ENCODE peak calls at places on chromosomes 3 and 15, in eight cellular contexts. One of them, this sample, is unnamed.

GRCh38 chr3:170603770-170604510 is 18.1 kb upstream of the SLC7A14 start:
- DNase-seq in fibroblast of mammary gland: no peak
- DNase-seq in uterus: no peak
- DNase-seq in heart left ventricle: no peak
- DNase-seq in hepatocyte: no peak
- DNase-seq in AG09309: no peak
- DNase-seq in choroid plexus epithelial cell: peak; percentile 34
- DNase-seq in AG04450: no peak
- DNase-seq in this sample: peak; percentile 5

GRCh38 chr15:68229386-68230156 is at the start of gene CLN6:
- DNase-seq in fibroblast of mammary gland: peak; percentile 74
- DNase-seq in heart left ventricle: peak; percentile 91
- DNase-seq in uterus: peak; percentile 80
- DNase-seq in hepatocyte: peak; percentile 93
- DNase-seq in AG04450: peak; percentile 27
- DNase-seq in AG09309: peak; percentile 32
- DNase-seq in choroid plexus epithelial cell: peak; percentile 86
- DNase-seq in this sample: peak; percentile 94

GRCh38 chr3:72341943-72342342 is 506.3 kb downstream of the SHQ1 start:
- DNase-seq in AG04450: no peak
- DNase-seq in uterus: peak; percentile 45
- DNase-seq in fibroblast of mammary gland: no peak
- DNase-seq in choroid plexus epithelial cell: no peak
- DNase-seq in hepatocyte: no peak
- DNase-seq in AG09309: no peak
- DNase-seq in heart left ventricle: no peak
- DNase-seq in this sample: peak; percentile 11

GRCh38 chr3:103077910-103078309 is 643.1 kb downstream of the ZPLD1 start:
- DNase-seq in hepatocyte: no peak
- DNase-seq in heart left ventricle: no peak
- DNase-seq in AG09309: no peak
- DNase-seq in AG04450: no peak
- DNase-seq in uterus: no peak
- DNase-seq in choroid plexus epithelial cell: no peak
- DNase-seq in fibroblast of mammary gland: no peak
- DNase-seq in this sample: no peak

GRCh38 chr3:129576514-129577345 is 29.7 kb downstream of the PLXND1 start:
- DNase-seq in heart left ventricle: peak; percentile 79
- DNase-seq in AG09309: no peak
- DNase-seq in hepatocyte: no peak
- DNase-seq in fibroblast of mammary gland: no peak
- DNase-seq in choroid plexus epithelial cell: no peak
- DNase-seq in AG04450: no peak
- DNase-seq in uterus: no peak
- DNase-seq in this sample: no peak

GRCh38 chr3:10912784-10913183 is 79.8 kb upstream of the SLC6A1 start:
- DNase-seq in heart left ventricle: no peak
- DNase-seq in uterus: no peak
- DNase-seq in hepatocyte: no peak
- DNase-seq in choroid plexus epithelial cell: no peak
- DNase-seq in AG04450: no peak
- DNase-seq in AG09309: no peak
- DNase-seq in fibroblast of mammary gland: no peak
- DNase-seq in this sample: no peak

GRCh38 chr15:66364944-66365343 is 8.5 kb upstream of the TIPIN start:
- DNase-seq in fibroblast of mammary gland: no peak
- DNase-seq in hepatocyte: no peak
- DNase-seq in heart left ventricle: no peak
- DNase-seq in choroid plexus epithelial cell: no peak
- DNase-seq in AG09309: no peak
- DNase-seq in uterus: no peak
- DNase-seq in AG04450: no peak
- DNase-seq in this sample: no peak

GRCh38 chr3:143601738-143602480 is 246.4 kb downstream of the SLC9A9 start:
- DNase-seq in AG09309: no peak
- DNase-seq in fibroblast of mammary gland: peak; percentile 82
- DNase-seq in uterus: no peak
- DNase-seq in choroid plexus epithelial cell: peak; percentile 99
- DNase-seq in AG04450: no peak
- DNase-seq in heart left ventricle: no peak
- DNase-seq in hepatocyte: no peak
- DNase-seq in this sample: peak; percentile 28

GRCh38 chr3:111531446-111531845 is 10.6 kb upstream of the CD96 start:
- DNase-seq in uterus: no peak
- DNase-seq in fibroblast of mammary gland: peak; percentile 54
- DNase-seq in heart left ventricle: no peak
- DNase-seq in AG09309: no peak
- DNase-seq in AG04450: no peak
- DNase-seq in hepatocyte: no peak
- DNase-seq in choroid plexus epithelial cell: no peak
- DNase-seq in this sample: peak; percentile 45

GRCh38 chr15:47997170-47997569 is 123.6 kb upstream of the SLC24A5 start:
- DNase-seq in choroid plexus epithelial cell: no peak
- DNase-seq in uterus: no peak
- DNase-seq in AG09309: no peak
- DNase-seq in hepatocyte: no peak
- DNase-seq in fibroblast of mammary gland: no peak
- DNase-seq in heart left ventricle: no peak
- DNase-seq in AG04450: no peak
- DNase-seq in this sample: no peak

GRCh38 chr3:29057326-29057725 is 223.5 kb upstream of the RBMS3 start:
- DNase-seq in choroid plexus epithelial cell: peak; percentile 76
- DNase-seq in uterus: no peak
- DNase-seq in hepatocyte: no peak
- DNase-seq in AG04450: peak; percentile 39
- DNase-seq in AG09309: peak; percentile 65
- DNase-seq in heart left ventricle: no peak
- DNase-seq in fibroblast of mammary gland: peak; percentile 67
- DNase-seq in this sample: peak; percentile 71

GRCh38 chr3:173411288-173412064 is 13.9 kb downstream of the NLGN1 start:
- DNase-seq in AG09309: no peak
- DNase-seq in fibroblast of mammary gland: peak; percentile 57
- DNase-seq in AG04450: no peak
- DNase-seq in uterus: no peak
- DNase-seq in hepatocyte: peak; percentile 60
- DNase-seq in heart left ventricle: no peak
- DNase-seq in choroid plexus epithelial cell: peak; percentile 60
- DNase-seq in this sample: peak; percentile 61

GRCh38 chr15:71434774-71435173 is 319.5 kb downstream of the THSD4 start:
- DNase-seq in AG04450: no peak
- DNase-seq in uterus: no peak
- DNase-seq in fibroblast of mammary gland: peak; percentile 12
- DNase-seq in heart left ventricle: no peak
- DNase-seq in choroid plexus epithelial cell: no peak
- DNase-seq in AG09309: no peak
- DNase-seq in hepatocyte: no peak
- DNase-seq in this sample: no peak

GRCh38 chr15:62389887-62390792 is 225.1 kb upstream of the C2CD4B start:
- DNase-seq in choroid plexus epithelial cell: peak; percentile 79
- DNase-seq in hepatocyte: peak; percentile 92
- DNase-seq in fibroblast of mammary gland: peak; percentile 73
- DNase-seq in uterus: peak; percentile 71
- DNase-seq in AG04450: no peak
- DNase-seq in heart left ventricle: peak; percentile 86
- DNase-seq in AG09309: no peak
- DNase-seq in this sample: peak; percentile 93

GRCh38 chr3:65996605-65997004 is 42.1 kb downstream of the MAGI1 start:
- DNase-seq in fibroblast of mammary gland: no peak
- DNase-seq in AG09309: no peak
- DNase-seq in uterus: no peak
- DNase-seq in heart left ventricle: no peak
- DNase-seq in choroid plexus epithelial cell: peak; percentile 56
- DNase-seq in AG04450: no peak
- DNase-seq in hepatocyte: peak; percentile 53
- DNase-seq in this sample: no peak

GRCh38 chr3:127124135-127124534 is 68.8 kb upstream of the PRR23E start:
- DNase-seq in choroid plexus epithelial cell: peak; percentile 23
- DNase-seq in hepatocyte: no peak
- DNase-seq in AG09309: no peak
- DNase-seq in fibroblast of mammary gland: peak; percentile 12
- DNase-seq in uterus: no peak
- DNase-seq in AG04450: no peak
- DNase-seq in heart left ventricle: no peak
- DNase-seq in this sample: peak; percentile 37
- TF ChIP-seq CTCF in choroid plexus epithelial cell: peak; percentile 22
- TF ChIP-seq CTCF in hepatocyte: no peak
- TF ChIP-seq CTCF in AG09309: no peak
- TF ChIP-seq CTCF in fibroblast of mammary gland: peak; percentile 7
- TF ChIP-seq CTCF in uterus: no peak
- TF ChIP-seq CTCF in AG04450: peak; percentile 9
- TF ChIP-seq CTCF in heart left ventricle: no peak
- TF ChIP-seq CTCF in this sample: no peak

GRCh38 chr3:13227315-13228165 is 154.3 kb upstream of the IQSEC1 start:
- DNase-seq in heart left ventricle: no peak
- DNase-seq in hepatocyte: no peak
- DNase-seq in uterus: no peak
- DNase-seq in AG04450: no peak
- DNase-seq in AG09309: no peak
- DNase-seq in choroid plexus epithelial cell: no peak
- DNase-seq in fibroblast of mammary gland: no peak
- DNase-seq in this sample: no peak

GRCh38 chr3:13224967-13225366 is 151.7 kb upstream of the IQSEC1 start:
- DNase-seq in choroid plexus epithelial cell: no peak
- DNase-seq in heart left ventricle: no peak
- DNase-seq in uterus: no peak
- DNase-seq in hepatocyte: no peak
- DNase-seq in fibroblast of mammary gland: no peak
- DNase-seq in AG09309: no peak
- DNase-seq in AG04450: no peak
- DNase-seq in this sample: no peak

GRCh38 chr3:13229291-13229949 is 156.2 kb upstream of the IQSEC1 start:
- DNase-seq in AG09309: no peak
- DNase-seq in uterus: no peak
- DNase-seq in fibroblast of mammary gland: peak; percentile 15
- DNase-seq in heart left ventricle: no peak
- DNase-seq in choroid plexus epithelial cell: peak; percentile 31
- DNase-seq in AG04450: no peak
- DNase-seq in hepatocyte: no peak
- DNase-seq in this sample: no peak

GRCh38 chr3:13231781-13232515 is 158.7 kb upstream of the IQSEC1 start:
- DNase-seq in AG04450: no peak
- DNase-seq in heart left ventricle: peak; percentile 28
- DNase-seq in AG09309: no peak
- DNase-seq in hepatocyte: no peak
- DNase-seq in choroid plexus epithelial cell: no peak
- DNase-seq in uterus: no peak
- DNase-seq in fibroblast of mammary gland: no peak
- DNase-seq in this sample: no peak

DNA sequence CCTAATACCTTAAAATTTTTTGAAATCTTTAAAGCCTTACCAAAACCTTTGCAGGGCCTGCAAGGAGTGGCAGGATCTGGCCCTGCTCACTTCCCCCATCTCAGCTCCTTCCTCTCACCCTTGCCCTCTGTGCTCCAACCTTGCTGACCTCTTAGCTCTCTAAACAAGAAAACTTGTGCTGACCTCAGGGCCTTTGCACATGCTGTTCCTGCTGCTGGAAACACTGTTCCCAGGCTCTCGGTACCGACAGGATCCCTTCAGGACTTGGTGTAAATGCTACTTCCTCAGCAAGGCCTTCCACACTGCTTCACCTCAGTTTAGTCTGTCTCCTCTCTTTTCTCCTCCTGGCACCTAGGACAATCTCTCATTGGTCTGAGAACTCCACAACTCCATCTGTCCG is 155.4 kb upstream of the IQSEC1 start:
- DNase-seq in choroid plexus epithelial cell: no peak
- DNase-seq in fibroblast of mammary gland: no peak
- DNase-seq in AG04450: no peak
- DNase-seq in uterus: no peak
- DNase-seq in heart left ventricle: no peak
- DNase-seq in hepatocyte: no peak
- DNase-seq in AG09309: no peak
- DNase-seq in this sample: no peak
- H3K4me3 ChIP-seq in choroid plexus epithelial cell: no peak overlapping the region
- H3K4me3 ChIP-seq in fibroblast of mammary gland: no peak overlapping the region
- H3K4me3 ChIP-seq in AG04450: no peak overlapping the region
- H3K4me3 ChIP-seq in uterus: no peak overlapping the region
- H3K4me3 ChIP-seq in heart left ventricle: no peak overlapping the region
- H3K4me3 ChIP-seq in hepatocyte: no peak overlapping the region
- H3K4me3 ChIP-seq in AG09309: no peak overlapping the region
- H3K4me3 ChIP-seq in this sample: no peak overlapping the region

GRCh38 chr15:87816016-87816415 is 440.5 kb downstream of the NTRK3 start:
- DNase-seq in heart left ventricle: no peak
- DNase-seq in fibroblast of mammary gland: no peak
- DNase-seq in uterus: no peak
- DNase-seq in AG09309: no peak
- DNase-seq in AG04450: no peak
- DNase-seq in choroid plexus epithelial cell: no peak
- DNase-seq in hepatocyte: no peak
- DNase-seq in this sample: peak; percentile 26

GRCh38 chr15:87816811-87817210 is 439.7 kb downstream of the NTRK3 start:
- DNase-seq in AG04450: peak; percentile 90
- DNase-seq in fibroblast of mammary gland: peak; percentile 89
- DNase-seq in hepatocyte: no peak
- DNase-seq in choroid plexus epithelial cell: peak; percentile 72
- DNase-seq in AG09309: peak; percentile 91
- DNase-seq in heart left ventricle: no peak
- DNase-seq in uterus: no peak
- DNase-seq in this sample: peak; percentile 97

GRCh38 chr15:87817553-87817952 is 439.0 kb downstream of the NTRK3 start:
- DNase-seq in AG09309: no peak
- DNase-seq in AG04450: no peak
- DNase-seq in uterus: no peak
- DNase-seq in fibroblast of mammary gland: no peak
- DNase-seq in heart left ventricle: no peak
- DNase-seq in choroid plexus epithelial cell: peak; percentile 30
- DNase-seq in hepatocyte: no peak
- DNase-seq in this sample: peak; percentile 39
- TF ChIP-seq CTCF in AG09309: peak; percentile 44
- TF ChIP-seq CTCF in AG04450: peak; percentile 24
- TF ChIP-seq CTCF in uterus: no peak
- TF ChIP-seq CTCF in fibroblast of mammary gland: no peak
- TF ChIP-seq CTCF in heart left ventricle: no peak
- TF ChIP-seq CTCF in choroid plexus epithelial cell: peak; percentile 30
- TF ChIP-seq CTCF in hepatocyte: no peak
- TF ChIP-seq CTCF in this sample: peak; percentile 12

GRCh38 chr3:178245385-178245778 is 290.9 kb upstream of the KCNMB2 start:
- DNase-seq in choroid plexus epithelial cell: peak; percentile 18
- DNase-seq in uterus: no peak
- DNase-seq in hepatocyte: no peak
- DNase-seq in AG04450: peak; percentile 11
- DNase-seq in fibroblast of mammary gland: peak; percentile 12
- DNase-seq in heart left ventricle: no peak
- DNase-seq in AG09309: no peak
- DNase-seq in this sample: peak; percentile 41
- H3K4me3 ChIP-seq in choroid plexus epithelial cell: no peak overlapping the region
- H3K4me3 ChIP-seq in uterus: no peak overlapping the region
- H3K4me3 ChIP-seq in hepatocyte: no peak overlapping the region
- H3K4me3 ChIP-seq in AG04450: no peak overlapping the region
- H3K4me3 ChIP-seq in fibroblast of mammary gland: no peak overlapping the region
- H3K4me3 ChIP-seq in heart left ventricle: no peak overlapping the region
- H3K4me3 ChIP-seq in AG09309: no peak overlapping the region
- H3K4me3 ChIP-seq in this sample: no peak overlapping the region

This sample was measured in foreskin fibroblast.